ENCODE peak calls at places on chromosome 6, in ten cellular contexts. S, T, N, Y, G, V, C, A, L and I are unnamed samples.

GRCh38 chr6:120993929-120994572 is 340.2 kb downstream of the TBC1D32 start:
- DNase-seq in Y (no peak), L (no peak), C (no peak), T (no peak), N (no peak), V (no peak), S (no peak), G (no peak), A (no peak), I (no peak)

GRCh38 chr6:19478992-19479391 is 358.2 kb upstream of the ID4 start:
- DNase-seq in A (no peak), C (no peak), V (no peak), T (no peak), G (no peak), L (peak; percentile 30), S (peak; percentile 40), N (no peak), Y (no peak), I (no peak)

GRCh38 chr6:28213213-28213523 is 11.9 kb upstream of the ZSCAN9 start:
- DNase-seq in G (no peak), Y (no peak), N (no peak), T (no peak), A (no peak), C (no peak), L (no peak), V (no peak), S (no peak), I (no peak)

GRCh38 chr6:63816979-63817436 is 181.4 kb downstream of the PHF3 start:
- DNase-seq in A (no peak), G (no peak), N (no peak), C (no peak), V (no peak), T (no peak), Y (no peak), L (no peak), S (peak; percentile 33), I (no peak)

GRCh38 chr6:135633573-135633972 is 136.0 kb upstream of the AHI1 start:
- DNase-seq in A (no peak), N (no peak), V (no peak), L (no peak), C (no peak), Y (no peak), T (no peak), S (no peak), G (no peak), I (no peak)

GRCh38 chr6:53658992-53659391 is 6.6 kb downstream of the KLHL31 start:
- DNase-seq in V (no peak), N (no peak), S (peak; percentile 5), Y (no peak), G (no peak), C (no peak), T (no peak), L (no peak), A (no peak), I (no peak)

GRCh38 chr6:118801257-118801656 is 92.7 kb upstream of the ASF1A start:
- DNase-seq in C (no peak), G (no peak), L (no peak), S (no peak), V (no peak), T (no peak), N (no peak), Y (no peak), A (no peak), I (no peak)

GRCh38 chr6:127516676-127517273 is 2.4 kb downstream of the MTCL3 start:
- DNase-seq in A (no peak), G (no peak), C (no peak), T (peak; percentile 66), L (peak; percentile 73), Y (peak; percentile 61), N (peak; percentile 67), V (peak; percentile 49), S (no peak), I (no peak)

GRCh38 chr6:89495961-89496535 is 63.1 kb downstream of the ANKRD6 start:
- DNase-seq in L (no peak), N (no peak), C (no peak), Y (no peak), T (no peak), A (no peak), G (no peak), V (no peak), S (no peak), I (no peak)

GRCh38 chr6:166527849-166528248 is 58.6 kb downstream of the RAMACL start:
- DNase-seq in L (no peak), A (no peak), Y (no peak), G (no peak), C (no peak), T (no peak), V (no peak), S (no peak), N (no peak), I (no peak)

GRCh38 chr6:106939208-106939607 is 35.3 kb downstream of the CD24 start:
- DNase-seq in A (no peak), G (no peak), V (no peak), T (no peak), C (no peak), S (no peak), Y (no peak), N (no peak), L (no peak), I (no peak)

GRCh38 chr6:37920667-37921066 is 101.1 kb downstream of the ZFAND3 start:
- DNase-seq in S (no peak), A (no peak), V (no peak), Y (no peak), N (peak; percentile 4), L (no peak), T (no peak), C (no peak), G (no peak), I (no peak)

GRCh38 chr6:79818471-79818870 is 128.9 kb downstream of the ELOVL4 start:
- DNase-seq in L (no peak), S (no peak), C (no peak), A (no peak), V (no peak), N (no peak), Y (no peak), T (no peak), G (no peak), I (no peak)

DNA sequence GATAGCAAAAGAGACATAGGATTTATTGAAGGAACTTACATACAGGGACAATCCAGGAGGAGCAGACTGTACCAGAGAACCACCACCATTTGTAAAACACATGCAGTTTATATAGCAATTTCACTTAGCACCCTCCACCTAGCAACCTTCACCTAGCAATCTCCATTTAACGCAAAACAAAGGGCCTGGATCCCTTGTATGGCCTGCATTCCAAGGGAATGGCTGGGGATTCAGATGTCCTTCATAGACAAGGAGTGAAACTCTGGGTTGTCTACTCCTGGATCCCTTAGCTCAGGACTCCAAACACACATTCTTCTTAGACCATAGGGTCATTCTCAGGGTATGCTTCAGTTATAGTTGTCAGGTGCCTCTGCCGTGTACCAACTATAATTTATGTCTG is 1324.9 kb downstream of the HACE1 start:
- DNase-seq in N (no peak), G (no peak), C (no peak), T (no peak), S (no peak), L (no peak), Y (no peak), A (no peak), V (no peak), I (no peak)
- TF ChIP-seq CTCF in N (no peak), G (no peak), C (no peak), T (no peak), S (no peak), L (no peak), Y (no peak), A (no peak), V (no peak), I (no peak)

GRCh38 chr6:143232849-143233248 is 172.2 kb downstream of the AIG1 start:
- DNase-seq in Y (peak; percentile 14), T (peak; percentile 32), G (no peak), N (peak; percentile 13), L (no peak), S (peak; percentile 38), V (peak; percentile 33), A (no peak), C (peak; percentile 1), I (no peak)
- TF ChIP-seq CTCF in Y (peak; percentile 63), T (peak; percentile 57), G (no peak), N (peak; percentile 25), L (peak; percentile 58), S (peak; percentile 78), V (peak; percentile 59), A (no peak), C (no peak), I (no peak)

GRCh38 chr6:17850281-17850680 is 137.2 kb downstream of the KIF13A start:
- DNase-seq in G (no peak), V (no peak), T (no peak), N (no peak), Y (no peak), A (no peak), S (no peak), L (no peak), C (no peak), I (no peak)
- TF ChIP-seq CTCF in G (no peak), V (no peak), T (no peak), N (no peak), Y (no peak), A (no peak), S (no peak), L (no peak), C (no peak), I (no peak)

GRCh38 chr6:15491255-15491985 is 171.4 kb downstream of the DTNBP1 start:
- DNase-seq in C (peak; percentile 49), L (peak; percentile 78), A (peak; percentile 59), N (peak; percentile 31), S (peak; percentile 88), V (peak; percentile 60), T (peak; percentile 82), Y (peak; percentile 63), G (peak; percentile 60), I (peak; percentile 35)
- TF ChIP-seq CTCF in C (peak; percentile 92), L (peak; percentile 98), A (peak; percentile 93), N (peak; percentile 70), S (peak; percentile 99), V (peak; percentile 77), T (peak; percentile 84), Y (peak; percentile 93), G (peak; percentile 86), I (peak; percentile 95)

GRCh38 chr6:4806308-4807190 is 30.3 kb downstream of the CDYL start:
- DNase-seq in Y (no peak), L (no peak), A (no peak), T (no peak), C (no peak), G (no peak), V (no peak), N (no peak), S (no peak), I (no peak)
- TF ChIP-seq CTCF in Y (no peak), L (no peak), A (no peak), T (no peak), C (no peak), G (no peak), V (no peak), N (no peak), S (no peak), I (no peak)

DNA sequence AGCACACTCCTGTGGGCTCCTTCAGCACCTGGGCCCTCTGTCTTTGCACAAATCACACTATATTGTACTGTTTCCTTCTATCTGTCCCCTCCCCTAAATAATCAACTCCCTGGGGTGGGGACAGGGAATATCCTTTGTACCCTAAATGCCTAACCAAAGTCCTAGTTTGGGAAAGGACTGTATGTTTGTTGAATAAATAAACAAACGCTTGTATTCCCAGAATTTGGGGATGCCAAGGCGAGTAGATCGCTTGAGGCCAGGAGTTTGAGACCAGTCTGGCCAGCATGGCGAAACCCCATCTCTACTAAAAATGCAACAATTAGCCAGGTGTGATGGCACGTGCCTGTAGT is 322.7 kb downstream of the SYNE1 start:
- DNase-seq in S (no peak), T (no peak), N (no peak), V (no peak), C (no peak), G (no peak), A (no peak), L (no peak), Y (no peak), I (no peak)
- TF ChIP-seq CTCF in S (no peak), T (no peak), N (no peak), V (no peak), C (no peak), G (no peak), A (no peak), L (peak; percentile 11), Y (no peak), I (no peak)